ENCODE peak calls at places on chromosomes 4 and X, in four cellular contexts. R is IMR-90, Z is K562, I is keratinocyte. H is an unnamed sample.

GRCh38 chr4:165288639-165289428 is 38.6 kb upstream of the MSMO1 start:
- DNase-seq in R (peak; percentile 75), Z (no peak), I (no peak), H (no peak)

GRCh38 chr4:133147922-133148689 is 988 bp upstream of the PCDH10 start:
- DNase-seq in R (peak; percentile 21), Z (no peak), I (no peak), H (peak; percentile 79)

GRCh38 chrX:39214380-39215126 is 413.3 kb downstream of the MID1IP1 start:
- DNase-seq in R (no peak), Z (no peak), I (no peak), H (no peak)

GRCh38 chr4:40986375-40986774 is 228.0 kb downstream of the APBB2 start:
- DNase-seq in R (no peak), Z (no peak), I (no peak), H (no peak)

GRCh38 chr4:183335369-183335940 is 13.2 kb upstream of the CLDN24 start:
- DNase-seq in R (peak; percentile 96), Z (no peak), I (peak; percentile 83), H (peak; percentile 91)

GRCh38 chr4:180058731-180059215 is 2184.4 kb upstream of the TENM3 start:
- DNase-seq in R (peak; percentile 44), Z (no peak), I (no peak), H (no peak)

GRCh38 chrX:100946521-100946920 is 17.8 kb upstream of the XKRX start:
- DNase-seq in R (no peak), Z (no peak), I (no peak), H (no peak)

GRCh38 chrX:108811891-108812290 is 75.5 kb upstream of the IRS4 start:
- DNase-seq in R (no peak), Z (peak; percentile 2), I (no peak), H (no peak)

GRCh38 chr4:176745902-176746301 is 46.8 kb downstream of the VEGFC start:
- DNase-seq in R (no peak), Z (no peak), I (no peak), H (no peak)

GRCh38 chr4:185374573-185374972 is 21.2 kb downstream of the LRP2BP start:
- DNase-seq in R (no peak), Z (no peak), I (no peak), H (peak; percentile 51)

GRCh38 chrX:68396953-68397352 is 36.3 kb downstream of the OPHN1 start:
- DNase-seq in R (peak; percentile 2), Z (no peak), I (no peak), H (peak; percentile 5)

GRCh38 chr4:42750831-42751230 is 93.9 kb upstream of the ATP8A1 start:
- DNase-seq in R (no peak), Z (no peak), I (no peak), H (no peak)
- H3K9me1 ChIP-seq in R (no peaks in the 10 kb centered on the region), Z (no peaks in the 10 kb centered on the region), I (no peaks in the 10 kb centered on the region), H (no peaks in the 10 kb centered on the region)

DNA sequence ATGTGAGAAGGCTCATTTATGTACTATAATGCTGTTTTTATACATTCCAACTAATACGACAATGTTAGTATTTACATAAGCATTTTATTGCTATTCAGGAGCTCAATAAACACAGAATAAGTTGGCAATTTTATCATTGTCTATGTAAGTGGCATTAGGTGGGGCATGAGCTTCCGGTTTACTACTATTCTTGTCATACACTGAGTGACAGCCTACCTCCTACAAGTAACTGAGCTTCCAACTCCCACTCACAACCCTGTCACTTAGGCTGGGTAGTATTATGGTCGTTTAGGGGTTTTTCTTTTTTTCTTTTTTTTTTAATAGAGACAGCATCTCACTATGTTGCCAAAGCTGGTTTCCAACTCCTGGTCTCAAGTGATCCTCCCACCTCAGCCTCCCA is 7.4 kb downstream of the PPID start:
- DNase-seq in R (no peak), Z (no peak), I (no peak), H (no peak)
- H3K9me1 ChIP-seq in R (no peaks in the 10 kb centered on the region), Z (no peaks in the 10 kb centered on the region), I (no peaks in the 10 kb centered on the region), H (no peaks in the 10 kb centered on the region)

GRCh38 chrX:40852573-40852972 is 117.2 kb upstream of the MED14 start:
- DNase-seq in R (no peak), Z (no peak), I (no peak), H (no peak)
- H3K9me1 ChIP-seq in R (no peaks in the 10 kb centered on the region), Z (no peaks in the 10 kb centered on the region), I (no peaks in the 10 kb centered on the region), H (no peaks in the 10 kb centered on the region)

DNA sequence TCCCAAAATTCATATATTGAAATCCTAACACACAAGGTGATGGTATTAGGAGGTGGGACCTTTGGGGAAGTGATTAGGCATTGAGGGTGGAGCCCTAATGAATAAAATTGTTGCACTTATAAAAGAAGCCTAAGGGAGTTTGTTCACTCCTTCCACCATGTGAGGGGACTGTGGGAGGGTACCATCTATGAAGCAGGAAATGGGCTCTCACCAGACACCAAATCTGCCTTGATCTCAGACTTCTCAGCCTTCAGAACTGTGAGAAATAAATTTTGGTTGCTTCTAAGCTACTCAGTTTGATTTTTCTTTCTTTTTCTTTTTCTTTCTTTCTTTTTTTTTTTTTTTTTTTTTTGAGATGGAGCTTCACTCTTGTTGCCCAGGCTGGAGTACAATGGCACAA is 116.2 kb upstream of the GPC3 start:
- DNase-seq in R (no peak), Z (no peak), I (no peak), H (no peak)
- H3K9me1 ChIP-seq in R (no peaks in the 10 kb centered on the region), Z (no peaks in the 10 kb centered on the region), I (no peaks in the 10 kb centered on the region), H (no peaks in the 10 kb centered on the region)

H was measured in endothelial cell of umbilical vein.